ENCODE peak calls at places on chromosomes 11 and 22, in ten cellular contexts. E, G, X, K, V, M, W, Z, A and S are unnamed samples.

GRCh38 chr11:106996691-106997090 is 21.6 kb downstream of the GUCY1A2 start:
- DNase-seq in E (no peak), G (no peak), X (no peak), K (no peak), V (no peak), M (no peak), W (no peak), Z (no peak), A (no peak), S (no peak)

GRCh38 chr11:73612601-73613137 is 14.8 kb upstream of the FAM168A start:
- DNase-seq in E (no peak), G (no peak), X (no peak), K (no peak), V (no peak), M (no peak), W (no peak), Z (no peak), A (no peak), S (no peak)

GRCh38 chr22:44940121-44940520 is 69.7 kb downstream of the PHF21B start:
- DNase-seq in E (no peak), G (no peak), X (no peak), K (no peak), V (no peak), M (no peak), W (no peak), Z (no peak), A (no peak), S (no peak)

GRCh38 chr11:117020287-117020686 is 77.9 kb downstream of the SIK3 start:
- DNase-seq in E (no peak), G (no peak), X (no peak), K (no peak), V (no peak), M (no peak), W (no peak), Z (no peak), A (peak; percentile 51), S (no peak)

GRCh38 chr22:18152519-18152918 is 2.5 kb downstream of the USP18 start:
- DNase-seq in E (no peak), G (no peak), X (no peak), K (no peak), V (no peak), M (no peak), W (no peak), Z (no peak), A (no peak), S (no peak)

GRCh38 chr11:10646956-10647355 is 46.6 kb downstream of the IRAG1 start:
- DNase-seq in E (no peak), G (no peak), X (no peak), K (no peak), V (no peak), M (no peak), W (no peak), Z (no peak), A (no peak), S (no peak)

GRCh38 chr11:70002433-70002832 is 75.7 kb upstream of the ANO1 start:
- DNase-seq in E (peak; percentile 7), G (no peak), X (no peak), K (no peak), V (no peak), M (no peak), W (no peak), Z (no peak), A (no peak), S (no peak)

GRCh38 chr11:109978895-109979294 is 114.3 kb upstream of the ZC3H12C start:
- DNase-seq in E (no peak), G (peak; percentile 59), X (no peak), K (no peak), V (peak; percentile 27), M (no peak), W (peak; percentile 60), Z (no peak), A (no peak), S (no peak)

GRCh38 chr11:10688401-10688800 is 5.2 kb downstream of the IRAG1 start:
- DNase-seq in E (no peak), G (no peak), X (no peak), K (no peak), V (no peak), M (no peak), W (no peak), Z (no peak), A (no peak), S (no peak)

GRCh38 chr22:42247596-42247995 is 22.9 kb downstream of the TCF20 start:
- DNase-seq in E (no peak), G (no peak), X (no peak), K (no peak), V (no peak), M (no peak), W (no peak), Z (no peak), A (no peak), S (no peak)

GRCh38 chr11:102476812-102477211 is 24.2 kb upstream of the TMEM123 start:
- DNase-seq in E (no peak), G (peak; percentile 53), X (no peak), K (no peak), V (no peak), M (peak; percentile 89), W (peak; percentile 34), Z (no peak), A (peak; percentile 86), S (peak; percentile 23)

GRCh38 chr11:76251576-76251975 is 45.3 kb upstream of the WNT11 start:
- DNase-seq in E (peak; percentile 82), G (no peak), X (no peak), K (no peak), V (peak; percentile 61), M (no peak), W (no peak), Z (no peak), A (no peak), S (no peak)

GRCh38 chr22:40533712-40534378 is 102.7 kb downstream of the MRTFA start:
- DNase-seq in E (peak; percentile 50), G (peak; percentile 88), X (no peak), K (no peak), V (peak; percentile 47), M (no peak), W (peak; percentile 52), Z (no peak), A (peak; percentile 37), S (peak; percentile 83)

GRCh38 chr11:86713552-86713951 is 41.1 kb upstream of the ME3 start:
- DNase-seq in E (no peak), G (no peak), X (no peak), K (no peak), V (no peak), M (no peak), W (no peak), Z (no peak), A (no peak), S (no peak)

GRCh38 chr11:1515082-1516060 is 28.8 kb upstream of the MOB2 start:
- DNase-seq in E (peak; percentile 28), G (peak; percentile 70), X (peak; percentile 81), K (peak; percentile 13), V (peak; percentile 58), M (no peak), W (peak; percentile 63), Z (peak; percentile 84), A (peak; percentile 85), S (peak; percentile 55)

GRCh38 chr22:43481528-43482309 is 69.9 kb downstream of the MPPED1 start:
- DNase-seq in E (peak; percentile 16), G (no peak), X (no peak), K (no peak), V (no peak), M (no peak), W (no peak), Z (no peak), A (peak; percentile 13), S (no peak)
- H3K4me3 ChIP-seq in E (peak overlapping the region; percentile 12), G (no peak overlapping the region), X (peak overlapping the region; percentile 19), K (no peak overlapping the region), V (no peak overlapping the region), M (no peak overlapping the region), W (no peak overlapping the region), Z (no peak overlapping the region), A (no peak overlapping the region), S (no peak overlapping the region)

GRCh38 chr11:6403539-6403938 is 13.3 kb downstream of the SMPD1 start:
- DNase-seq in E (no peak), G (no peak), X (no peak), K (no peak), V (no peak), M (no peak), W (no peak), Z (no peak), A (no peak), S (no peak)
- H3K4me3 ChIP-seq in E (no peak overlapping the region), G (no peak overlapping the region), X (no peak overlapping the region), K (no peak overlapping the region), V (no peak overlapping the region), M (no peak overlapping the region), W (no peak overlapping the region), Z (no peak overlapping the region), A (no peak overlapping the region), S (peak overlapping the region; percentile 53)

DNA sequence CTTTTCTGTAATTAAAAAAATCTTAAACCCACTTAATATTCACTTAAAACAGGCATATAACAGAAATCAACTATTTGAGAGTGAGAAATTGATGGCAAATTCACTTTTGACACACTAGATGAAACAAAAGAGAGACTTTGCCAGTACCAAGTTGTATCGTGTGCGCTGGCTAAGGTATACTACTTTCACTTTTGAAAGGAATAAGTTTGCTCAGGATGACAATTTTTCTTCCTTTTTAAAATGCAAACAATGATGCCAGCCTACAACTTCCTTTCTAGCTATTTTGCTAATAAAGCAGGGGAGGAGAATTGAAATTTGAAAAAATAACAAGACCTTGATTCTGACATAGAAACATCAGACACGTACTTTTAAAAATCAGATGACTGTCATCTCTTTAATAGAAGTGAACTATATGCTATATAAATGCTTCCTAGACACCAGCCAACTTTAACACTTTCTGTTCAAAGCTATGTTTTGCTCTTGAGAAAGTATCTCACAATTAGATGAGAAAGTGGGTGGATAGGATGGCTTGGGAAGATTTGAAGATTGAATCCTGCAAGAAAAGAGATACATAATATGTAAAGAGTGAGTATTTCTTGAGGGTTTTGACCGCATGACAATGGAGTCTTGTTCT is 41.6 kb upstream of the BLID start:
- DNase-seq in E (no peak), G (peak; percentile 37), X (no peak), K (no peak), V (no peak), M (no peak), W (peak; percentile 73), Z (no peak), A (no peak), S (no peak)
- H3K4me3 ChIP-seq in E (peak overlapping the region; percentile 17), G (no peak overlapping the region), X (peak overlapping the region; percentile 37), K (peak overlapping the region; percentile 41), V (peak overlapping the region; percentile 55), M (peak overlapping the region; percentile 28), W (peak overlapping the region; percentile 78), Z (peak overlapping the region; percentile 40), A (no peak overlapping the region), S (no peak overlapping the region)

GRCh38 chr22:46547179-46547882 is 9.9 kb upstream of the CELSR1 start:
- DNase-seq in E (no peak), G (peak; percentile 71), X (peak; percentile 63), K (no peak), V (peak; percentile 86), M (no peak), W (peak; percentile 24), Z (peak; percentile 80), A (no peak), S (no peak)
- H3K4me3 ChIP-seq in E (no peak overlapping the region), G (no peak overlapping the region), X (no peak overlapping the region), K (no peak overlapping the region), V (no peak overlapping the region), M (no peak overlapping the region), W (no peak overlapping the region), Z (no peak overlapping the region), A (no peak overlapping the region), S (no peak overlapping the region)